ENCODE peak calls at places on chromosomes 12 and 14, in nine cellular contexts. C is bronchial epithelial cell, D is GM23338, Z is GM06990, I is dorsolateral prefrontal cortex, R is SJCRH30, P is AG10803, B is neural progenitor cell, J is Peyer's patch. S is an unnamed sample.

GRCh38 chr12:27462151-27462694 is 15.7 kb downstream of the SMCO2 start:
- DNase-seq in D (no peak), B (no peak), I (no peak), C (no peak), P (peak; percentile 31), J (no peak), R (no peak), Z (no peak), S (peak; percentile 60)

GRCh38 chr14:69042309-69043006 is 63.4 kb upstream of the ACTN1 start:
- DNase-seq in J (no peak), R (no peak), P (no peak), D (no peak), B (no peak), C (no peak), Z (no peak), I (no peak), S (no peak)

GRCh38 chr12:85865905-85866304 is 8.2 kb upstream of the NTS start:
- DNase-seq in P (peak; percentile 41), R (peak; percentile 16), Z (no peak), I (no peak), D (no peak), C (peak; percentile 14), B (peak; percentile 46), J (no peak), S (no peak)

GRCh38 chr14:65361920-65362319 is 50.6 kb upstream of the FUT8 start:
- DNase-seq in B (no peak), Z (no peak), D (no peak), C (peak; percentile 82), P (peak; percentile 83), R (no peak), I (peak; percentile 42), J (no peak), S (peak; percentile 92)

GRCh38 chr12:19707948-19708409 is 268.7 kb downstream of the AEBP2 start:
- DNase-seq in I (no peak), J (no peak), C (peak; percentile 88), P (peak; percentile 35), B (no peak), Z (no peak), D (no peak), R (no peak), S (peak; percentile 33)

GRCh38 chr12:94531196-94531720 is 71.6 kb upstream of the CEP83 start:
- DNase-seq in C (no peak), D (no peak), R (no peak), J (no peak), B (no peak), Z (no peak), I (no peak), P (no peak), S (no peak)

GRCh38 chr14:104054222-104054905 is 31.1 kb upstream of the ASPG start:
- DNase-seq in D (no peak), C (no peak), P (no peak), I (no peak), B (no peak), R (no peak), J (no peak), Z (no peak), S (no peak)

GRCh38 chr12:117119592-117120198 is 20.5 kb upstream of the TESC start:
- DNase-seq in J (peak; percentile 50), I (no peak), D (peak; percentile 84), P (no peak), C (no peak), B (peak; percentile 73), R (peak; percentile 14), Z (no peak), S (no peak)

GRCh38 chr12:76155157-76155556 is 70.7 kb upstream of the NAP1L1 start:
- DNase-seq in B (no peak), P (no peak), Z (no peak), C (no peak), D (no peak), J (no peak), I (no peak), R (no peak), S (no peak)

GRCh38 chr12:77746108-77746507 is 84.6 kb upstream of the NAV3 start:
- DNase-seq in J (no peak), Z (peak; percentile 58), B (no peak), R (peak; percentile 6), C (no peak), I (no peak), P (peak; percentile 36), D (no peak), S (no peak)

GRCh38 chr12:108575199-108575912 is 13.0 kb downstream of the ISCU start:
- DNase-seq in D (no peak), J (peak; percentile 13), C (no peak), P (no peak), B (no peak), Z (no peak), R (no peak), I (no peak), S (no peak)

GRCh38 chr14:54299393-54300363 is 97.1 kb upstream of the CDKN3 start:
- DNase-seq in B (no peak), R (no peak), D (no peak), J (no peak), Z (no peak), C (no peak), P (no peak), I (no peak), S (no peak)

GRCh38 chr12:23204933-23205778 is 580.2 kb downstream of the ETNK1 start:
- DNase-seq in P (peak; percentile 57), D (peak; percentile 72), I (no peak), Z (peak; percentile 6), B (peak; percentile 45), J (peak; percentile 64), C (peak; percentile 66), R (peak; percentile 9), S (peak; percentile 23)

GRCh38 chr12:123057505-123058265 is 77.2 kb downstream of the ARL6IP4 start:
- DNase-seq in J (no peak), R (peak; percentile 96), I (no peak), D (no peak), P (no peak), Z (no peak), B (no peak), C (no peak), S (no peak)

GRCh38 chr12:94145231-94145979 is 3.0 kb upstream of the PLXNC1 start:
- DNase-seq in B (peak; percentile 21), Z (no peak), P (peak; percentile 52), R (no peak), D (no peak), I (peak; percentile 44), C (peak; percentile 21), J (no peak), S (peak; percentile 33)

GRCh38 chr14:102092806-102093205 is 6.0 kb upstream of the HSP90AA1 start:
- DNase-seq in D (no peak), J (no peak), I (no peak), C (no peak), R (no peak), P (no peak), B (no peak), Z (no peak), S (no peak)

GRCh38 chr12:93785262-93786010 is 108.3 kb downstream of the CRADD start:
- DNase-seq in Z (no peak), J (peak; percentile 79), I (no peak), C (peak; percentile 94), D (peak; percentile 54), B (peak; percentile 19), P (peak; percentile 96), R (peak; percentile 75), S (peak; percentile 93)

GRCh38 chr12:25723921-25724491 is 170.9 kb upstream of the LMNTD1 start:
- DNase-seq in C (no peak), P (peak; percentile 85), Z (no peak), I (no peak), R (no peak), J (no peak), B (no peak), D (no peak), S (peak; percentile 76)

GRCh38 chr12:39235990-39236767 is 206.7 kb downstream of the KIF21A start:
- DNase-seq in P (no peak), I (no peak), D (no peak), Z (no peak), B (no peak), R (no peak), C (peak; percentile 91), J (no peak), S (no peak)
- H3K4me3 ChIP-seq in P (no peak overlapping the region), I (no peak overlapping the region), D (no peak overlapping the region), Z (no peak overlapping the region), B (no peak overlapping the region), R (no peak overlapping the region), C (no peak overlapping the region), J (no peak overlapping the region), S (no peak overlapping the region)

DNA sequence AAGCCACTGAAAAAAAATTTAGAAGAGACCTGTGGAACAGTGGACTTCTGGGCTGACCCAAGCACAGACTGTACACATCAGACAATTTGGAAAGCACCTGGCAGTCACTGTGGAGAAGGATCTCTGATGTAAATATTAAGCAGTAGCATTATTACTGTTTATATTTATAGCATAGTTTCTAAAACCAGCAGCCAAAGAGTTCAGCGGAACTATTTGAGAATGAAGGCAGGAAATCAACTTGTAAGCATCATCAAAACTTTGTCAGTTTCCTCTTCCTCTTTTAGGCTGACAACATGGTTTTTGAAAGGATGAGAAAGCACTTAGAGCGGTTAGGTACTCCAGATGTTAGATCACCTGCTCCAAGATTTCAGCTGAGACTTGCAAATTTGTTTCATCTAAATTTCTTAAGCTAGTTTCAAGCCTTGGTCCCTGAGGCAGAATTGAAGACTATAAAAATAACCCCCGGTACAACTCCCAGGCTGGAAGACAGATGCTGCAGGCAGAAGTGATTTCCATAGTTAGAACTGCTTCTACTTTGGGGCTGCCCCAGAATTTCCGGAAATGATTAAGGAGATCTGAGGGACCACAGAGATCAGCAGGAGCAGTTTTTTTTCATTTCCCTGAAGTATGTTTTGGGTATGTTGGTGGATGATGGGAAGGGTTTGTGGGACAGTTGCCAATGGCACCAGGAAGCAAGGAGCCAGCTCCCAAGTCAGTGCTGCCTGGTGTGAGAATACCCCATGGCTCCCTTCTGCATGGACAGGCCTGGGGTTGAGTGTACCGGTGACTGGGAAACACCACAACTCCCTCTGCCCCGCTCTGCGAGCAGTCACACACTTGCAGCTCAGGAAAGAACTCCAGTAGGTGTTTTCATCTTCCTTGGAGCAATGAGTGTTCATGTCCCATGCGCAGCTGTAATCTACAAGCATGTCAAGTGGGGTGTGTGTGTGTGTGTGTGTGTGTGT is 354.5 kb downstream of the NUAK1 start:
- DNase-seq in P (no peak), D (no peak), J (no peak), R (no peak), I (no peak), B (no peak), Z (peak; percentile 41), C (no peak), S (no peak)
- H3K4me3 ChIP-seq in P (no peak overlapping the region), D (no peak overlapping the region), J (no peak overlapping the region), R (no peak overlapping the region), I (no peak overlapping the region), B (no peak overlapping the region), Z (no peak overlapping the region), C (no peak overlapping the region), S (no peak overlapping the region)

GRCh38 chr14:77641534-77642341 is 25.3 kb upstream of the SPTLC2 start:
- DNase-seq in R (no peak), I (peak; percentile 68), C (peak; percentile 49), Z (peak; percentile 76), B (no peak), P (peak; percentile 68), J (peak; percentile 89), D (peak; percentile 14), S (no peak)
- H3K4me3 ChIP-seq in R (no peak overlapping the region), I (peak overlapping the region; percentile 50), C (peak overlapping the region; percentile 41), Z (peak overlapping the region; percentile 64), B (no peak overlapping the region), P (peak overlapping the region; percentile 58), J (peak overlapping the region; percentile 59), D (peak overlapping the region; percentile 41), S (peak overlapping the region; percentile 36)

DNA sequence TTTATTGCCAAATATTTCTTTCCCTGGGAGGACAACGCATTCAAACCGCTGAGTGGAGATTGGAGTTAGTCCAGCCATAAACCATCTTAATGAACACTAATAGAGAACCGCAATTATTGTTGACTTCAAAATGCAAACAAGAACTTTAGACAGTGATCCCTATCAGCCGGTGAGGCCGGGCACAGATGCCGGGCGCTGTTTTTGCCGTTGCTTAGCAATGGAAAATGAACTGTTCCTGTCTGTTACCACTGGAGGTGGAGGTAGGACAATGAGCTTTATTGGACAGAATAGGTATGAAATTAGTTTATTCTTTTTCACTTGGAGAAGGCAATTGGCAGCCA is 216.8 kb downstream of the TTC8 start:
- DNase-seq in R (no peak), D (no peak), C (peak; percentile 47), J (peak; percentile 83), B (no peak), P (no peak), Z (no peak), I (no peak), S (no peak)
- H3K4me3 ChIP-seq in R (peak overlapping the region; percentile 57), D (no peak overlapping the region), C (no peak overlapping the region), J (peak overlapping the region; percentile 39), B (no peak overlapping the region), P (peak overlapping the region; percentile 62), Z (no peak overlapping the region), I (peak overlapping the region; percentile 60), S (peak overlapping the region; percentile 38)

S was measured in skeletal muscle cell.